ENCODE peak calls at places on chromosomes 7 and 10, in six cellular contexts. One of them, this sample, is unnamed.

GRCh38 chr10:102714621-102715455 is at the start of gene SFXN2:
- DNase-seq in ELR: peak
- DNase-seq in ureter: peak
- DNase-seq in amniotic stem cell: no peak
- DNase-seq in HS-5: no peak
- DNase-seq in naive thymus-derived CD4-positive, alpha-beta T cell: peak
- DNase-seq in this sample: no peak

GRCh38 chr7:54349259-54349658 is 192.9 kb upstream of the VSTM2A start:
- DNase-seq in ELR: no peak
- DNase-seq in ureter: no peak
- DNase-seq in amniotic stem cell: no peak
- DNase-seq in HS-5: peak
- DNase-seq in naive thymus-derived CD4-positive, alpha-beta T cell: no peak
- DNase-seq in this sample: no peak

GRCh38 chr7:131233193-131233592 is 94.5 kb upstream of the MKLN1 start:
- DNase-seq in ELR: no peak
- DNase-seq in ureter: no peak
- DNase-seq in amniotic stem cell: no peak
- DNase-seq in HS-5: no peak
- DNase-seq in naive thymus-derived CD4-positive, alpha-beta T cell: no peak
- DNase-seq in this sample: no peak

GRCh38 chr10:46287846-46288480 is 1.2 kb downstream of the ANTXRL start:
- DNase-seq in ELR: no peak
- DNase-seq in ureter: no peak
- DNase-seq in amniotic stem cell: no peak
- DNase-seq in HS-5: no peak
- DNase-seq in naive thymus-derived CD4-positive, alpha-beta T cell: no peak
- DNase-seq in this sample: no peak

GRCh38 chr7:76368190-76368589 is 9.4 kb upstream of the YWHAG start:
- DNase-seq in ELR: no peak
- DNase-seq in ureter: no peak
- DNase-seq in amniotic stem cell: no peak
- DNase-seq in HS-5: no peak
- DNase-seq in naive thymus-derived CD4-positive, alpha-beta T cell: no peak
- DNase-seq in this sample: no peak

GRCh38 chr7:139777304-139777890 is 401 bp downstream of the HIPK2 start:
- DNase-seq in ELR: peak
- DNase-seq in ureter: no peak
- DNase-seq in amniotic stem cell: no peak
- DNase-seq in HS-5: no peak
- DNase-seq in naive thymus-derived CD4-positive, alpha-beta T cell: peak
- DNase-seq in this sample: peak

GRCh38 chr10:101155896-101156295 is 24.8 kb downstream of the TLX1 start:
- DNase-seq in ELR: no peak
- DNase-seq in ureter: peak
- DNase-seq in amniotic stem cell: no peak
- DNase-seq in HS-5: no peak
- DNase-seq in naive thymus-derived CD4-positive, alpha-beta T cell: no peak
- DNase-seq in this sample: no peak

GRCh38 chr7:117731455-117731854 is 141.8 kb downstream of the CTTNBP2 start:
- DNase-seq in ELR: no peak
- DNase-seq in ureter: no peak
- DNase-seq in amniotic stem cell: no peak
- DNase-seq in HS-5: no peak
- DNase-seq in naive thymus-derived CD4-positive, alpha-beta T cell: no peak
- DNase-seq in this sample: peak

GRCh38 chr10:103713676-103714075 is 141.7 kb downstream of the SH3PXD2A start:
- DNase-seq in ELR: no peak
- DNase-seq in ureter: no peak
- DNase-seq in amniotic stem cell: no peak
- DNase-seq in HS-5: no peak
- DNase-seq in naive thymus-derived CD4-positive, alpha-beta T cell: no peak
- DNase-seq in this sample: no peak

GRCh38 chr7:133376514-133376913 is 123.6 kb downstream of the EXOC4 start:
- DNase-seq in ELR: no peak
- DNase-seq in ureter: no peak
- DNase-seq in amniotic stem cell: no peak
- DNase-seq in HS-5: no peak
- DNase-seq in naive thymus-derived CD4-positive, alpha-beta T cell: no peak
- DNase-seq in this sample: no peak

GRCh38 chr7:144818516-144818915 is 17.3 kb downstream of the TPK1 start:
- DNase-seq in ELR: no peak
- DNase-seq in ureter: no peak
- DNase-seq in amniotic stem cell: no peak
- DNase-seq in HS-5: no peak
- DNase-seq in naive thymus-derived CD4-positive, alpha-beta T cell: peak
- DNase-seq in this sample: no peak

GRCh38 chr10:123294109-123294508 is 139.9 kb downstream of the BUB3 start:
- DNase-seq in ELR: no peak
- DNase-seq in ureter: no peak
- DNase-seq in amniotic stem cell: no peak
- DNase-seq in HS-5: no peak
- DNase-seq in naive thymus-derived CD4-positive, alpha-beta T cell: no peak
- DNase-seq in this sample: no peak

GRCh38 chr7:44515595-44516268 is 25.3 kb upstream of the NUDCD3 start:
- DNase-seq in ELR: no peak
- DNase-seq in ureter: no peak
- DNase-seq in amniotic stem cell: no peak
- DNase-seq in HS-5: no peak
- DNase-seq in naive thymus-derived CD4-positive, alpha-beta T cell: no peak
- DNase-seq in this sample: no peak

GRCh38 chr7:14934831-14935230 is 32.3 kb upstream of the DGKB start:
- DNase-seq in ELR: no peak
- DNase-seq in ureter: no peak
- DNase-seq in amniotic stem cell: no peak
- DNase-seq in HS-5: no peak
- DNase-seq in naive thymus-derived CD4-positive, alpha-beta T cell: no peak
- DNase-seq in this sample: no peak

GRCh38 chr7:134527979-134528371 is 608 bp downstream of the AKR1B10 start:
- DNase-seq in ELR: peak
- DNase-seq in ureter: no peak
- DNase-seq in amniotic stem cell: peak
- DNase-seq in HS-5: no peak
- DNase-seq in naive thymus-derived CD4-positive, alpha-beta T cell: no peak
- DNase-seq in this sample: no peak

GRCh38 chr10:28294809-28295208 is 8.1 kb downstream of the MPP7 start:
- DNase-seq in ELR: no peak
- DNase-seq in ureter: no peak
- DNase-seq in amniotic stem cell: no peak
- DNase-seq in HS-5: no peak
- DNase-seq in naive thymus-derived CD4-positive, alpha-beta T cell: no peak
- DNase-seq in this sample: no peak